ENCODE peak calls at places on chromosomes 2 and 18, in four cellular contexts. E is choroid plexus epithelial cell, Y is NT2/D1, C is AG09309. G is an unnamed sample.

GRCh38 chr18:69770206-69770605 is 177.5 kb downstream of the CD226 start:
- DNase-seq in Y (no peak), E (no peak), C (no peak), G (no peak)

GRCh38 chr2:7392076-7392787 is 475.0 kb downstream of the RNF144A start:
- DNase-seq in Y (no peak), E (peak; percentile 0), C (no peak), G (peak; percentile 3)

GRCh38 chr18:36744261-36744876 is 84.4 kb downstream of the TPGS2 start:
- DNase-seq in E (no peak), Y (no peak), C (peak; percentile 39), G (no peak)

GRCh38 chr2:141554810-141555209 is 576.0 kb downstream of the LRP1B start:
- DNase-seq in C (no peak), E (peak; percentile 75), Y (peak; percentile 52), G (peak; percentile 37)

GRCh38 chr18:28161608-28162599 is 15.0 kb downstream of the CDH2 start:
- DNase-seq in C (no peak), E (no peak), Y (no peak), G (peak; percentile 51)

GRCh38 chr18:72460210-72460680 is 83.9 kb downstream of the CBLN2 start:
- DNase-seq in Y (no peak), E (peak; percentile 79), C (peak; percentile 34), G (peak; percentile 41)

GRCh38 chr18:13105059-13105458 is 113.5 kb upstream of the LDLRAD4 start:
- DNase-seq in Y (no peak), C (no peak), E (no peak), G (no peak)

GRCh38 chr18:36312806-36313395 is 15.4 kb downstream of the FHOD3 start:
- DNase-seq in E (peak; percentile 27), C (no peak), Y (no peak), G (no peak)

GRCh38 chr18:76801567-76802505 is 20.5 kb upstream of the ZNF236 start:
- DNase-seq in Y (no peak), E (peak; percentile 56), C (no peak), G (peak; percentile 32)

DNA sequence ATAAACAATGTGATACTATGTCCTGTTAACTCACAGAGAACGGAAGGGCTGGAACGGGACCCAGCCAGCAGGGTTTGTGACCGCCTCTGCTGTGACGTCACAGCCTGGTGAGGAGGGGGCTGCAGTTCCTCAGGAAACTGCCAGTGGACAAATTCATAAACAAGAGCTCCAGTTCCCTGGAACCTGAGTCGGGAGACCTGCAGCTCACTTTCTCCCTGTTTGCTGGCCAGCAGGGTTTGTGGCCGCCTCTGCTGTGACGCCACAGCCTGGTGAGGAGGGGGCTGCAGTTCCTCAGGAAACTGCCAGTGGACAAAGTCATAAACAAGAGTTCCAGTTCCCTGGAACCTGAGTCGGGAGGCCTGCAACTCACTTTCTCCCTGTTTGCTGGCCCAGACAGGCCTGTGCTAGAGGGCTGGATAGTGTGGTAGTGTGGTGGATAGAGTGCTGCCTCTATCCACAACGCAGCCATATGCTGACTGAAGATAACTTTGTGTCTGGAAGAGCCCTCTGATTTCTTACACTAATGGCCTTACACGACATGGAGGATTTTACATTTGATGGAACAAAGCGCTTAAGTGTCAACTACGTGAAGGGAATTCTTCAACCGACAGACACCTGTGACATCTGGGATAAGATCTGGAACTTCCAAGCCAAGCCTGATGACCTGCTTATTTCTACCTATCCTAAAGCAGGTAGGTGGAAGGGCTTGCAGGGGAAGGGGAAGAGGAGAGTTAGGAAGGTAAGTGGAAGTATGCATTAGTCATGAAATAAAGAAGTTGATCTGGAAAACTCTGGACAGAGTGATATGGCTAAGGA is at the start of gene SULT1C4:
- DNase-seq in C (no peak), E (peak; percentile 66), Y (no peak), G (no peak)
- H3K4me3 ChIP-seq in C (no peak within 1 kb of the TSS), E (peak within 1 kb of the TSS; percentile 39), Y (no peak within 1 kb of the TSS), G (no peak within 1 kb of the TSS)

GRCh38 chr2:39667881-39668276 is 2.2 kb downstream of the TMEM178A start:
- DNase-seq in E (no peak), C (no peak), Y (no peak), G (no peak)

GRCh38 chr2:39666489-39667141 is 898 bp downstream of the TMEM178A start:
- DNase-seq in E (no peak), Y (no peak), C (no peak), G (no peak)

GRCh38 chr2:39668576-39668975 is 2.9 kb downstream of the TMEM178A start:
- DNase-seq in C (no peak), E (no peak), Y (no peak), G (no peak)

GRCh38 chr2:39665811-39666488 is at the start of gene TMEM178A:
- DNase-seq in Y (no peak), E (no peak), C (no peak), G (no peak)

GRCh38 chr2:39667142-39667880 is 1.6 kb downstream of the TMEM178A start:
- DNase-seq in E (no peak), C (no peak), Y (no peak), G (no peak)
- H3K4me3 ChIP-seq in E (no peak overlapping the region), C (no peak overlapping the region), Y (no peak overlapping the region), G (no peak overlapping the region)

DNA sequence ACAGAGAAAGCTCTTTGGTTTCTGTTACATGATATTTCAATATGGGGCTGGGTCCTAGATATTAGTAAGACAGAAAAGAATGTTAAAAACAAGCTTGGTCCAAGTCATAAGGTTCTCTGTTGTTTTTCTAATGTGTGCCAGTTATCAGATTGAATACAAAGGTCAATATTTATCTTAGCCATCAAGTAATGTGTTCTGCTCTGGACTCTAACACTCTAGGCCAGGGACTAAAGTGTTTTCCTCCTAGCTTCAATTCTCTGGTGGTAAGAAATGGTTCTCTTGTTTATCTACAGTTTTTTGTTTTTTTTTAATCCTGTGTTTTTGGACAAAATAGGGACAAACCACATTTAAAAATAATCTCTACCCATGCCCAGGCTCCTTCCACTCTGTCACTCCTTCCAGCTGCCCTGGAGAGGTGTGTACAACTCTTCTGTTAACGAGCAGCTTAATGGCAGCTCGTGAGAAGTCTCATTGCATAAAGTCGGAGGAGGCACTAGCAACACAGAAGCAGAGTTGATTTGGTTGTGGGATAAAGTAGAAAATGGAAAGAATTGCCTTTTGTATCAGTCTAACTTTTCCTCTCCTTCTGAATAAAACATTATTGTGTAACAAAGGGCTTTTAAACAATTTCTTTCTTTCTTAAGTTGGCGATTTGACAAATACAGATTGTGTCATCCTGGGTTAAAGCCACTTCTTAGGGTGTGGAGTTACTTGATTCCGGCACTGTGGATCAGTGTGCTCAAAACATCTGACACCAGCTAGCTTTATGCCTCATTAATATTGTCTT is 8.0 kb upstream of the SESTD1 start:
- DNase-seq in C (peak; percentile 48), E (peak; percentile 89), Y (no peak), G (peak; percentile 73)
- H3K4me3 ChIP-seq in C (no peak overlapping the region), E (no peak overlapping the region), Y (no peak overlapping the region), G (no peak overlapping the region)

GRCh38 chr2:95072424-95072823 is 46.9 kb downstream of the MAL start:
- DNase-seq in C (no peak), E (no peak), Y (no peak), G (no peak)

GRCh38 chr2:95076705-95077520 is 44.7 kb downstream of the MRPS5 start:
- DNase-seq in Y (peak; percentile 52), E (peak; percentile 61), C (no peak), G (peak; percentile 25)

GRCh38 chr2:95073856-95074662 is 47.5 kb downstream of the MRPS5 start:
- DNase-seq in Y (no peak), E (no peak), C (no peak), G (no peak)

GRCh38 chr2:95075440-95075885 is 46.1 kb downstream of the MRPS5 start:
- DNase-seq in Y (no peak), C (no peak), E (no peak), G (no peak)

DNA sequence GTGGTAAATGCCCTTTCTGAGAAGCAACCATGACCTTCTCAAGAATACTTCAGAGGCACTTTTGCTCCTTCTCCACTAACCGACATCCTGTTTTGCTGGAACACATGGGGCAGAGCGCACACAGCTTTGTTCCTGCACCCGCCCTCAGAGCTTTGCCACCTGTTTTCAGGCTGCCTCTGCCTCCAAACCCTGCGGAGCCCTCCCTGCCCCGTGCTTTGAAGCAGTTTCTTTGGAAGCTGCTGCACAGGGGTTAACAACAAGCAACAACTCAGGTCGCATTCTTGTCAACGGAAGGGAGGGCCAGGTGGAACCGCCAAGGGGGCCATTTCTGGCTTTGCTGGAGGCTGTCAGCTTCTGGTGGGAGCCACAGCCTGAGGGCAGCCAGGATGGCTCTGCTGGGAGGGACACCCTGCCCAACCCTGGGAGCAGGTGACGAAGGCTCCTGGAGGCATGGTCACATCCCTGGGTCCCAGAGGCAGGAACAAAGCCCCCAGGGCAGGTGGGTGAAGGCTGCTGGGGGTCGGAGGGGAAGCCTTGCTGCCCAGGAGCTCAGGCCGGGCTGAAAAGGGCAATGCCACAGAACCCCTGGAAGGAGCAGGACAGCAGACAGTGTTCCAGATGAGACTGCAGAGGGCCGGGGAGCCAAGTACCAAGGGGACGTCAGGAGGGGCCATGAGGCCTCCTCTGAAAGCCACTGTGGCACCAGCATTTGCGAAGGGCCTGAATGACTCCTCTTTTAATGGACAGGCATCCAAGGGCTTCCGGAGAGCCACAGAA is 46.8 kb downstream of the MRPS5 start:
- DNase-seq in Y (no peak), C (no peak), E (no peak), G (no peak)
- H3K4me3 ChIP-seq in Y (no peak overlapping the region), C (no peak overlapping the region), E (no peak overlapping the region), G (no peak overlapping the region)

DNA sequence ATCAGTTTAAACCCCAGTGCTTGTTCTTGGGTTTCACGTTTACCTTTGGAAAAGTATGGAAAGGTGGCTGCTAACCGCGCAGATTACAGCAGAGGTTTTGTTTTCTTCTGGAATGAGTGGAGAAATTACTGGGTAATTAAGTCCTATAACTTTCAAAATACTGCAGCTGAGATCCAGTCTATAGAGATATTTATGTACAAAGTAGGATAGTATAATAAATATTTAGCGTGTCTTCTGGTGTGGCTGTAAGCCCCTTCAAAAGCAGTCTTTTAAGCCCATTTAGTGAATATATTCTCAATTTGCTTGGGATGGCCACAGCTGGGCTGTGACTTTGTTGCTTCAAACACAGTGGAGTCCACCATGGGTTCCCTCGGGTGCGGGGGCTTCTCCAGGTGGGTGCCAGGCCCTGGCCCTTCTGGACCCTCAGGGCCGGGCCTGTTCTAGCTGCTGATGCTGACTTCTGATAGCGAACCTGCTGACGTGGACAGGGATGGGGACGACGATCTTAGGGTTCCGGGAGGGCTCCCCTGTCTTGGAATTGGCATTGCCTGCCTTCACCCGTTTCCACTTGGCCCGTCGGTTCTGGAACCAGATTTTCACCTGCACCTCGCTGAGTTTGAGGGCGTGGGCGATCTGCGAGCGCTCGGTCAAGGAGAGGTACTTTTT is 2.6 kb downstream of the GBX2 start:
- DNase-seq in C (no peak), E (no peak), Y (no peak), G (no peak)
- H3K4me3 ChIP-seq in C (no peak overlapping the region), E (no peak overlapping the region), Y (no peak overlapping the region), G (no peak overlapping the region)

GRCh38 chr2:186595219-186595618 is 5.4 kb downstream of the ITGAV start:
- DNase-seq in E (peak; percentile 72), Y (no peak), C (no peak), G (no peak)
- H3K4me3 ChIP-seq in E (no peak overlapping the region), Y (no peak overlapping the region), C (no peak overlapping the region), G (no peak overlapping the region)

DNA sequence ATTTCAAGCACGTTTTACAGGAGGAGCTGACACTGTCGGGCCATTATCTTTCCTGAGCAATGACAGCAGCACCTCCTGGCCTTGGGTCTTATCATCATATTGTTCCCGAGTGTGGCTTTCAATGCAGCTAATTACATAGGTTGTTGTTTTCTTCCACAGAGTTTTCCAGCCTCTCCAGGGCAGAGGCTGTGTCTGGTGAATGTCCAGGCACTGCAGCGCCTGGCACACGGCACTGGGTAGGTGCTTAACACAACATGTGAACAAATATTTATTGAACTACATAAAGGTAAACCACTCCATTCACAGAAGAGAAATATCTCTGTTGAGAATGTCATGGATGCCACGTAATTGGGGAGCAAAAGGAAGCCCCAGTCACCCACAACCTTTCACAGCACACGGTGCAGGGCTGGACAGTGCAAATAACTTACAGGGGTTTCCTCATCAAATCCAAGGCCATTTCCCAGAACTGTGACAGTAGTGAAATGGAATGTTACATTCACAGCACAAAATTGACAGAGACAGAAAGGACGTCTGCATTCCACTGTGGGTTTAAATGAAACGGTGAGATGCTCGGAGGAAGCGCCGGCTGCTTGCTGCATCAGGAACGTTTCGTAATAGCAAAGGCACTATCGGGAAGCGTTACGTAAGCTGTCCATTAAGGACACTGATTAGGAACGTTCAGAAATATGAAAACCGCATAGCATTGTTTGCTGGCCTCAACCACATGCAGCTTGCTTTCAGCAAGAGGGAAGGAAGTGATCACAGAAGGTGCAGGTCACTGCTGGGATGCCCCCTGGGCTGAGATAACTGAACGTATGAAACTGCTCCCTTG is 6.4 kb upstream of the KCNG2 start:
- DNase-seq in C (peak; percentile 99), Y (no peak), E (peak; percentile 100), G (peak; percentile 99)
- H3K4me3 ChIP-seq in C (no peak overlapping the region), Y (no peak overlapping the region), E (no peak overlapping the region), G (no peak overlapping the region)